ENCODE peak calls at places on chromosomes 2 and 18, in four cellular contexts. U is NB4, L is keratinocyte, Z is gastrocnemius medialis. I is an unnamed sample.
A peak's percentile ranks its signal among the peaks of the same experiment; 100 is the strongest.

GRCh38 chr2:200901459-200902072 is 12.4 kb downstream of the NIF3L1 start:
- DNase-seq in U (peak; percentile 93), L (peak; percentile 50), Z (peak; percentile 52), I (peak; percentile 64)

GRCh38 chr2:33214436-33214835 is 262.0 kb upstream of the RASGRP3 start:
- DNase-seq in U (no peak), L (no peak), Z (no peak), I (no peak)

GRCh38 chr2:238688197-238689153 is 159.4 kb upstream of the TWIST2 start:
- DNase-seq in U (no peak), L (no peak), Z (no peak), I (no peak)

GRCh38 chr2:236352761-236353593 is 88.8 kb upstream of the ASB18 start:
- DNase-seq in U (peak; percentile 50), L (no peak), Z (no peak), I (peak; percentile 5)

GRCh38 chr18:36415606-36416005 is 118.1 kb downstream of the FHOD3 start:
- DNase-seq in U (no peak), L (no peak), Z (no peak), I (no peak)

GRCh38 chr2:30666307-30666874 is 140.9 kb downstream of the CAPN13 start:
- DNase-seq in U (peak; percentile 59), L (peak; percentile 78), Z (no peak), I (peak; percentile 93)

GRCh38 chr18:75408554-75409506 is 18.7 kb downstream of the SMIM21 start:
- DNase-seq in U (peak; percentile 65), L (peak; percentile 97), Z (no peak), I (peak; percentile 99)

GRCh38 chr2:30232027-30232800 is 880 bp downstream of the LBH start:
- DNase-seq in U (peak; percentile 45), L (no peak), Z (no peak), I (no peak)

GRCh38 chr2:120758181-120759048 is 22.7 kb downstream of the GLI2 start:
- DNase-seq in U (no peak), L (no peak), Z (no peak), I (peak; percentile 87)

GRCh38 chr2:9298583-9298982 is 92.0 kb downstream of the ASAP2 start:
- DNase-seq in U (no peak), L (no peak), Z (no peak), I (no peak)

GRCh38 chr2:51084750-51085149 is 52.8 kb upstream of the NRXN1 start:
- DNase-seq in U (no peak), L (no peak), Z (no peak), I (no peak)

GRCh38 chr18:48949606-48950535 is 894 bp downstream of the SMAD7 start:
- DNase-seq in U (peak; percentile 76), L (no peak), Z (no peak), I (no peak)

GRCh38 chr18:45723921-45724320 is at the start of gene SLC14A1:
- DNase-seq in U (no peak), L (no peak), Z (no peak), I (no peak)

GRCh38 chr2:110120171-110121051 is 4.8 kb upstream of the MALL start:
- DNase-seq in U (no peak), L (no peak), Z (no peak), I (no peak)

GRCh38 chr2:30267161-30267568 is 35.8 kb downstream of the LBH start:
- DNase-seq in U (peak; percentile 5), L (no peak), Z (no peak), I (no peak)

GRCh38 chr2:147177449-147177848 is 667.4 kb upstream of the ACVR2A start:
- DNase-seq in U (peak; percentile 20), L (peak; percentile 32), Z (no peak), I (no peak)

GRCh38 chr18:73318732-73319479 is 451.1 kb upstream of the NETO1 start:
- DNase-seq in U (no peak), L (no peak), Z (no peak), I (peak; percentile 0)

GRCh38 chr2:29213871-29214341 is 98.7 kb downstream of the CLIP4 start:
- DNase-seq in U (no peak), L (no peak), Z (peak; percentile 10), I (no peak)

GRCh38 chr2:86238354-86238753 is 39.1 kb downstream of the MRPL35 start:
- DNase-seq in U (peak; percentile 18), L (no peak), Z (no peak), I (no peak)

GRCh38 chr2:17793803-17794349 is 22.4 kb upstream of the MSGN1 start:
- DNase-seq in U (no peak), L (no peak), Z (no peak), I (no peak)

GRCh38 chr2:239561448-239562001 is 160.7 kb upstream of the HDAC4 start:
- DNase-seq in U (no peak), L (no peak), Z (peak; percentile 33), I (peak; percentile 9)

GRCh38 chr2:46835520-46835919 is 80.1 kb downstream of the MCFD2 start:
- DNase-seq in U (no peak), L (no peak), Z (no peak), I (no peak)

GRCh38 chr2:127034056-127034455 is 72.9 kb downstream of the BIN1 start:
- DNase-seq in U (no peak), L (no peak), Z (no peak), I (no peak)

GRCh38 chr2:238567067-238567855 is 140.5 kb downstream of the ASB1 start:
- DNase-seq in U (no peak), L (no peak), Z (no peak), I (no peak)

GRCh38 chr18:713135-713490 is 683 bp upstream of the ENOSF1 start:
- DNase-seq in U (no peak), L (no peak), Z (no peak), I (no peak)

GRCh38 chr18:6591491-6591890 is 138.0 kb upstream of the ARHGAP28 start:
- DNase-seq in U (no peak), L (no peak), Z (no peak), I (no peak)

GRCh38 chr2:16034151-16034974 is 94.0 kb downstream of the MYCN start:
- DNase-seq in U (no peak), L (no peak), Z (no peak), I (no peak)

GRCh38 chr2:3320910-3321605 is 56.6 kb downstream of the EIPR1 start:
- DNase-seq in U (no peak), L (no peak), Z (no peak), I (no peak)

GRCh38 chr2:223735659-223736244 is 101.6 kb downstream of the AP1S3 start:
- DNase-seq in U (no peak), L (no peak), Z (no peak), I (peak; percentile 93)

DNA sequence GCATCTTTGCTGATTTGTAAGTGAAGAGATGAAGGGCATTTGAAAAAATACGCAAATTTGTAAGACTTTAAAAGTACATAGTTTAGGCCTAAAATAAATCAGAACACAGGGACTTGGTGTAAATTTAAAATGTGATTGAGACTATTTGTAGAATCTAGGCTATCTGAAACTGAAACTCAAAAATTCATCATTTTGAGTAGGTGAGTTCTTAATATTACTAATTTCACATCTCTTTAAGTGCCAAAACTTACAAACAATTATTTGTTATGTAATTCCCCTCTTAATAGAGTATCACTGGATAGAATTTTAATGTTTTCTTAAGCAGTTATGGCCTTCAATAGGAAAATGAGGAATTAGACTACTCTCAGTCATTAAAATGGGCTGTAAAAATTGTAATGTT is 14.0 kb upstream of the HRH4 start:
- DNase-seq in U (no peak), L (no peak), Z (no peak), I (no peak)
- H3K4me3 ChIP-seq in U (no peak overlapping the region), L (no peak overlapping the region), Z (no peak overlapping the region), I (no peak overlapping the region)

GRCh38 chr2:11467749-11468148 is 1.8 kb upstream of the E2F6 start:
- DNase-seq in U (no peak), L (no peak), Z (no peak), I (no peak)
- H3K4me3 ChIP-seq in U (no peak overlapping the region), L (no peak overlapping the region), Z (no peak overlapping the region), I (no peak overlapping the region)

DNA sequence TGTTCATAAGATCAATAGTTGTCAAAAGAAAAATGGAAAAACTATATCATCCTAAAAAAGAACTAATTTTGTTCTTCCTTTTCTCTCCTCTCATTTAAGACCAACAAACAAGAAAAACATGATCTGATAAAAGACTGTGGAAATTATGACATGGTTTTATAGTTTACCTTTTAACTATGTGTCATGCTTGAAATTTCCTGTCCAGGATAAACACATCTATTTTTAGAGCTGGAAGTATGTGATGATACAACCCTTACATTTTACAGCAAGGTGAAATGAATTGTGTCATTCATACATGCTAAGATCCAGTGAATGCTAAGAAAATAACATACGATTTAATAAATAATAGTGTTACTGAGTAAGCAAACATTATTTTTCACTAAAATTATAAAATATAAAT is 89.9 kb downstream of the GULP1 start:
- DNase-seq in U (no peak), L (no peak), Z (no peak), I (no peak)
- H3K4me3 ChIP-seq in U (no peak overlapping the region), L (no peak overlapping the region), Z (no peak overlapping the region), I (no peak overlapping the region)

GRCh38 chr2:222424281-222424728 is at the start of gene SGPP2:
- DNase-seq in U (no peak), L (no peak), Z (no peak), I (no peak)

GRCh38 chr2:222421626-222422025 is 2.7 kb upstream of the SGPP2 start:
- DNase-seq in U (no peak), L (no peak), Z (no peak), I (no peak)

GRCh38 chr2:222424729-222425671 is 657 bp downstream of the SGPP2 start:
- DNase-seq in U (no peak), L (no peak), Z (no peak), I (no peak)

GRCh38 chr2:222423186-222423585 is 1.2 kb upstream of the SGPP2 start:
- DNase-seq in U (no peak), L (no peak), Z (no peak), I (no peak)

GRCh38 chr2:222423632-222424280 is 587 bp upstream of the SGPP2 start:
- DNase-seq in U (no peak), L (no peak), Z (no peak), I (no peak)
- H3K4me3 ChIP-seq in U (no peak overlapping the region), L (peak overlapping the region; percentile 27), Z (no peak overlapping the region), I (no peak overlapping the region)